ENCODE peak calls at places on chromosomes 1 and 21, in eight cellular contexts. One of them, this sample, is unnamed.
A peak's percentile ranks its signal among the peaks of the same experiment; 100 is the strongest.

GRCh38 chr1:185645201-185645640 is 89.0 kb upstream of the HMCN1 start:
- DNase-seq in uterus: no peak
- DNase-seq in RWPE1: no peak
- DNase-seq in hepatocyte: no peak
- DNase-seq in upper lobe of right lung: no peak
- DNase-seq in NCI-H2081: no peak
- DNase-seq in hypothalamus: no peak
- DNase-seq in CD8-positive, alpha-beta memory T cell: no peak
- DNase-seq in this sample: no peak

GRCh38 chr1:25556791-25557476 is 13.5 kb downstream of the LDLRAP1 start:
- DNase-seq in uterus: no peak
- DNase-seq in RWPE1: peak; percentile 72
- DNase-seq in hepatocyte: no peak
- DNase-seq in upper lobe of right lung: no peak
- DNase-seq in NCI-H2081: no peak
- DNase-seq in hypothalamus: no peak
- DNase-seq in CD8-positive, alpha-beta memory T cell: no peak
- DNase-seq in this sample: no peak

GRCh38 chr1:226444901-226445300 is 37.0 kb upstream of the PARP1 start:
- DNase-seq in uterus: no peak
- DNase-seq in RWPE1: no peak
- DNase-seq in hepatocyte: no peak
- DNase-seq in upper lobe of right lung: no peak
- DNase-seq in NCI-H2081: no peak
- DNase-seq in hypothalamus: no peak
- DNase-seq in CD8-positive, alpha-beta memory T cell: peak; percentile 42
- DNase-seq in this sample: peak; percentile 65

GRCh38 chr1:207822602-207823451 is 71.0 kb downstream of the CD46 start:
- DNase-seq in uterus: peak; percentile 94
- DNase-seq in RWPE1: peak; percentile 48
- DNase-seq in hepatocyte: peak; percentile 30
- DNase-seq in upper lobe of right lung: peak; percentile 86
- DNase-seq in NCI-H2081: peak; percentile 7
- DNase-seq in hypothalamus: peak; percentile 44
- DNase-seq in CD8-positive, alpha-beta memory T cell: peak; percentile 25
- DNase-seq in this sample: peak; percentile 85

GRCh38 chr21:37450385-37451044 is 83.9 kb downstream of the DYRK1A start:
- DNase-seq in uterus: no peak
- DNase-seq in RWPE1: peak; percentile 55
- DNase-seq in hepatocyte: no peak
- DNase-seq in upper lobe of right lung: no peak
- DNase-seq in NCI-H2081: no peak
- DNase-seq in hypothalamus: no peak
- DNase-seq in CD8-positive, alpha-beta memory T cell: no peak
- DNase-seq in this sample: no peak

GRCh38 chr1:232225336-232226131 is 404.4 kb downstream of the SIPA1L2 start:
- DNase-seq in uterus: no peak
- DNase-seq in RWPE1: no peak
- DNase-seq in hepatocyte: no peak
- DNase-seq in upper lobe of right lung: no peak
- DNase-seq in NCI-H2081: no peak
- DNase-seq in hypothalamus: no peak
- DNase-seq in CD8-positive, alpha-beta memory T cell: no peak
- DNase-seq in this sample: no peak

GRCh38 chr1:5632226-5632625 is 360.0 kb downstream of the NPHP4 start:
- DNase-seq in uterus: no peak
- DNase-seq in RWPE1: no peak
- DNase-seq in hepatocyte: peak; percentile 69
- DNase-seq in upper lobe of right lung: no peak
- DNase-seq in NCI-H2081: no peak
- DNase-seq in hypothalamus: no peak
- DNase-seq in CD8-positive, alpha-beta memory T cell: no peak
- DNase-seq in this sample: no peak

GRCh38 chr1:52852854-52853253 is 10.3 kb downstream of the ZYG11A start:
- DNase-seq in uterus: no peak
- DNase-seq in RWPE1: no peak
- DNase-seq in hepatocyte: no peak
- DNase-seq in upper lobe of right lung: no peak
- DNase-seq in NCI-H2081: no peak
- DNase-seq in hypothalamus: no peak
- DNase-seq in CD8-positive, alpha-beta memory T cell: no peak
- DNase-seq in this sample: no peak

GRCh38 chr1:226403522-226404034 is 4.3 kb downstream of the PARP1 start:
- DNase-seq in uterus: no peak
- DNase-seq in RWPE1: peak; percentile 48
- DNase-seq in hepatocyte: no peak
- DNase-seq in upper lobe of right lung: no peak
- DNase-seq in NCI-H2081: peak; percentile 17
- DNase-seq in hypothalamus: no peak
- DNase-seq in CD8-positive, alpha-beta memory T cell: no peak
- DNase-seq in this sample: no peak

GRCh38 chr1:54791880-54792522 is 9.1 kb downstream of the TTC22 start:
- DNase-seq in uterus: no peak
- DNase-seq in RWPE1: no peak
- DNase-seq in hepatocyte: peak; percentile 50
- DNase-seq in upper lobe of right lung: no peak
- DNase-seq in NCI-H2081: peak; percentile 41
- DNase-seq in hypothalamus: no peak
- DNase-seq in CD8-positive, alpha-beta memory T cell: no peak
- DNase-seq in this sample: no peak